ENCODE peak calls at places on chromosomes 11 and 22, in nine cellular contexts. Y is hepatocyte; G is CD8-positive, alpha-beta memory T cell; M is HCT116; W is effector memory CD4-positive, alpha-beta T cell; U is CD8-positive, alpha-beta T cell; O is CD4-positive, CD25-positive, alpha-beta regulatory T cell; Z is osteoblast; X is thoracic aorta. N is an unnamed sample. For H3K27me3 and H3K9me3, the result is how much of the 10 kb centered on the place peaks cover.

GRCh38 chr22:44931077-44931540 is 78.7 kb downstream of the PHF21B start:
- DNase-seq in Y (peak), G (no peak), M (no peak), W (no peak), U (no peak), O (no peak), Z (peak), X (no peak), N (no peak)

GRCh38 chr22:17213976-17214375 is 5.3 kb downstream of the ADA2 start:
- DNase-seq in Y (peak), G (peak), M (peak), W (no peak), U (peak), O (peak), Z (peak), X (no peak), N (no peak)

GRCh38 chr11:36465449-36466163 is 44.5 kb downstream of the TRAF6 start:
- DNase-seq in Y (no peak), G (no peak), M (no peak), W (no peak), U (no peak), O (no peak), Z (no peak), X (no peak), N (no peak)

GRCh38 chr11:33147559-33147958 is 13.7 kb downstream of the CSTF3 start:
- DNase-seq in Y (no peak), G (no peak), M (no peak), W (no peak), U (no peak), O (no peak), Z (no peak), X (no peak), N (no peak)

GRCh38 chr11:8566613-8567210 is 27.3 kb downstream of the STK33 start:
- DNase-seq in Y (peak), G (peak), M (peak), W (no peak), U (no peak), O (peak), Z (no peak), X (no peak), N (no peak)

GRCh38 chr11:36672815-36673450 is 74.9 kb upstream of the RAG2 start:
- DNase-seq in Y (peak), G (peak), M (peak), W (no peak), U (no peak), O (peak), Z (peak), X (no peak), N (no peak)

GRCh38 chr11:121354192-121354591 is 61.6 kb downstream of the SC5D start:
- DNase-seq in Y (no peak), G (no peak), M (no peak), W (no peak), U (no peak), O (no peak), Z (no peak), X (no peak), N (no peak)

GRCh38 chr11:65967329-65967934 is 5.9 kb downstream of the SART1 start:
- DNase-seq in Y (no peak), G (no peak), M (no peak), W (no peak), U (no peak), O (no peak), Z (peak), X (no peak), N (no peak)

GRCh38 chr11:106585061-106585460 is 433.2 kb downstream of the GUCY1A2 start:
- DNase-seq in Y (peak), G (no peak), M (no peak), W (no peak), U (no peak), O (no peak), Z (no peak), X (no peak), N (no peak)

GRCh38 chr11:14376920-14377319 is 17.9 kb upstream of the RRAS2 start:
- DNase-seq in Y (peak), G (no peak), M (no peak), W (no peak), U (no peak), O (peak), Z (peak), X (no peak), N (no peak)

GRCh38 chr11:64854534-64855502 is 10.4 kb upstream of the CDC42BPG start:
- DNase-seq in Y (peak), G (no peak), M (peak), W (peak), U (no peak), O (no peak), Z (peak), X (peak), N (peak)

GRCh38 chr11:127395034-127395433 is 394.5 kb upstream of the KIRREL3 start:
- DNase-seq in Y (peak), G (no peak), M (no peak), W (no peak), U (no peak), O (no peak), Z (no peak), X (no peak), N (no peak)

GRCh38 chr11:17267576-17267975 is 9.0 kb upstream of the NUCB2 start:
- DNase-seq in Y (peak), G (no peak), M (peak), W (no peak), U (no peak), O (no peak), Z (peak), X (no peak), N (no peak)

GRCh38 chr11:76824980-76825725 is 35.6 kb upstream of the ACER3 start:
- DNase-seq in Y (no peak), G (no peak), M (no peak), W (no peak), U (no peak), O (no peak), Z (peak), X (no peak), N (no peak)

GRCh38 chr22:31206896-31207687 is 5.0 kb upstream of the LIMK2 start:
- DNase-seq in Y (no peak), G (no peak), M (no peak), W (no peak), U (no peak), O (no peak), Z (no peak), X (no peak), N (no peak)

GRCh38 chr11:99171330-99171729 is 150.6 kb downstream of the CNTN5 start:
- DNase-seq in Y (no peak), G (no peak), M (no peak), W (no peak), U (no peak), O (no peak), Z (no peak), X (no peak), N (no peak)

GRCh38 chr11:134275188-134275533 is 1.0 kb upstream of the GLB1L3 start:
- DNase-seq in Y (no peak), G (no peak), M (no peak), W (no peak), U (no peak), O (no peak), Z (no peak), X (no peak), N (no peak)
- H3K4me3 ChIP-seq in Y (no peak), G (peak), M (no peak), W (peak), U (peak), O (peak), Z (no peak), X (no peak), N (no peak)

DNA sequence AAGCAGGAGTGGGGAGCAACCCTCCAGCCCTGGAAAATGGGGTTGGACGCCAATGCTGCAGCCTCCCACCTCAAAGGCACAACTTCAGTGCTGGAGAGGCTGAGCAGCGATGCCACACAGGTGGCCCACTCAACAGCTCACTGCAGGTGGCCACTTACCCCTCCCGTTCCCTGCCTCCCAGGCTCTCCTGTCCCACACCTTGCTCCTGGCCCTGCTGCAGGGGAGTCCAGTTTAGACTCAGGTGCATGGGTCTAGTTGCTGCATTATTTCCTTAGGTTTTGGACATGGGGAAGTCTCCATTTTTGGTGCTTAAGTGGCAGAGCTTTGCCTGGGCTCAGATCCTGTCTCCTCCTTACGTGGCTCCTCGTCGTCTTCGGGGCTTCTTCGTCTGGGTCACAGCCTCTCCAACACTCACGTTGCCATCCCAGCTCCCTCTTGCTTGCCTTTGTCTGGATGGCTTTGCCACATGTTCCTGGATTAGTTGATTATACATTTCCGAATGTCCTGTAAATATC is 898.3 kb downstream of the BRD1 start:
- DNase-seq in Y (no peak), G (no peak), M (no peak), W (no peak), U (no peak), O (no peak), Z (peak), X (no peak), N (peak)
- H3K27me3 ChIP-seq in Y (under half), G (under half), M (under half), W (under half), U (under half), O (under half), Z (under half), X (under half), N (under half)

GRCh38 chr22:49499433-49500075 is 328.1 kb downstream of the BRD1 start:
- DNase-seq in Y (no peak), G (no peak), M (no peak), W (no peak), U (no peak), O (no peak), Z (no peak), X (no peak), N (no peak)

GRCh38 chr22:49502126-49502826 is 325.4 kb downstream of the BRD1 start:
- DNase-seq in Y (peak), G (no peak), M (peak), W (no peak), U (no peak), O (peak), Z (no peak), X (no peak), N (no peak)

GRCh38 chr22:49500076-49500460 is 327.6 kb downstream of the BRD1 start:
- DNase-seq in Y (no peak), G (no peak), M (no peak), W (no peak), U (no peak), O (no peak), Z (no peak), X (no peak), N (no peak)

GRCh38 chr22:49503321-49503720 is 324.4 kb downstream of the BRD1 start:
- DNase-seq in Y (no peak), G (no peak), M (no peak), W (no peak), U (no peak), O (no peak), Z (no peak), X (no peak), N (no peak)

GRCh38 chr22:49500942-49501395 is 326.7 kb downstream of the BRD1 start:
- DNase-seq in Y (no peak), G (no peak), M (no peak), W (no peak), U (no peak), O (no peak), Z (no peak), X (no peak), N (no peak)
- H3K9me3 ChIP-seq in Y (under half), G (under half), M (under half), W (under half), U (under half), O (under half), Z (under half), X (under half), N (under half)

DNA sequence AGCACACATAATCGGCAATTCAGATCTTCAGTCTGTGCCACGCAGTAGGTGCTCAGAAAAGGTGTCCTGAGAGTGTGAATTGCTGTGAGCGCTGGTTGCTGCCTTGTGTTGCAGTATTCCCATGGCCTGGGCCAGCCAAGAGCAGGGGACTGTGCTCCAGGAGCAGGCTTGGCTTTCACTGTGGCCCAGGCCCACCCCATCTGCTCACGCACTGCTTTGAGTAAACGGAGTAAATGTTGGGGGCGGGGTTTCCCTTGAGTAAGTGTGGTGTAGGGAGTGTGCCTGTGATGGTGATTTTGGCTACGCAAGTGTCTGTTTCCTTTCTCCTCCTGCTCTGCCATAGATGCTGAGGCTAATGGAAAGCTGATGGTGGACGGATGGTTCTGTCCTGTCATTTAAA is 2.3 kb downstream of the CTTN start:
- DNase-seq in Y (no peak), G (no peak), M (no peak), W (no peak), U (no peak), O (no peak), Z (peak), X (no peak), N (no peak)
- H3K4me3 ChIP-seq in Y (no peak), G (no peak), M (no peak), W (no peak), U (no peak), O (no peak), Z (peak), X (peak), N (peak)

GRCh38 chr22:20434264-20434751 is 3.3 kb downstream of the SCARF2 start:
- DNase-seq in Y (no peak), G (no peak), M (no peak), W (no peak), U (no peak), O (no peak), Z (peak), X (no peak), N (no peak)
- H3K27me3 ChIP-seq in Y (under half), G (under half), M (under half), W (under half), U (under half), O (under half), Z (under half), X (under half), N (under half)

GRCh38 chr11:114609429-114609828 is 13.8 kb upstream of the NXPE4 start:
- DNase-seq in Y (no peak), G (no peak), M (no peak), W (no peak), U (no peak), O (no peak), Z (no peak), X (no peak), N (no peak)
- H3K9me3 ChIP-seq in Y (under half), G (under half), M (under half), W (under half), U (under half), O (under half), Z (under half), X (under half), N (under half)

GRCh38 chr22:45997077-45997774 is 20.3 kb upstream of the WNT7B start:
- DNase-seq in Y (peak), G (no peak), M (no peak), W (no peak), U (no peak), O (peak), Z (peak), X (no peak), N (peak)
- H3K4me3 ChIP-seq in Y (no peak), G (no peak), M (no peak), W (no peak), U (no peak), O (no peak), Z (peak), X (peak), N (no peak)

DNA sequence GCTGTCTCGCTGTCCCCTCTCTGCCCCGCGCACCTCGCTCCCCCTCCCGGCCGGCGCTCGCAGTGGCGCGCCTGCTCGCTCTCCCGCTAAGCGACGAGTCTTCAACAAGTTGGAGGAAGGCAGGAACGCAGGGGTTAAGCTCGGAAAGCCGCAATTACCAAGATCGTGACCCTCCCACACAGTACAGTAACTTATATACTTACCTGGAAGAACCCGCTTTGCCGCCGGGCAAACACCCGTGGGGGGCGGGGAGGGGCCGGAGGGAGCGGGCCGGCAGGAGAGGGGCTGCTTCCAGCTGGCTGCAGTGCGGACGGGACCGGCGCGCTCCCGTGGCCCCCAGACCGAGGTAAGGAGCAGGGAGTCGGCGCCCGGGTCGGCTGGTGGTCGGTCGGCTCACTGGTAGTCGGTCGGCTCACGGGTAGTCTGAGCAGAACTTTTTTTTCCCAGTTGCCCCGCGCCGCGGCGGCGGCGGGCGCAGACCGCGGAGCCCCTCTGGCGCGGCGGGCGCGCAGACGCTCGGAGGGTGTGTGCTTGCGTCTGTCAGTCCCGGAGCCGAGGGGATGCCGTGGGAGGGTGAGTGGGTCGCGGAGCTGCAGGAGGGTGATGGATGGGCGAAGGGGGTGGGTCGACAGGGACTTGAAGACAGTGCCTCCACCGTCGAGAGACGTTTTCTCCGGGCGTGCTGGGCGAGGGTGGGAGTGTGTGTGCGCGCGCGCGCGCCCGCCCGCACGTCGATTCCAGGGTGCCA is 101.2 kb upstream of the HSD17B12 start:
- DNase-seq in Y (peak), G (no peak), M (no peak), W (no peak), U (no peak), O (peak), Z (peak), X (no peak), N (no peak)
- H3K27me3 ChIP-seq in Y (half or more), G (half or more), M (under half), W (half or more), U (under half), O (under half), Z (half or more), X (under half), N (under half)